ENCODE peak calls at places on chromosomes 2 and 18, in six cellular contexts. R, G, Y, J, Q and T are unnamed samples.

GRCh38 chr2:62089658-62090057 is 106.3 kb upstream of the B3GNT2 start:
- DNase-seq in R (no peak), Y (no peak), J (no peak), Q (no peak), G (peak; percentile 13), T (no peak)

GRCh38 chr18:63397349-63397748 is 24.9 kb downstream of the VPS4B start:
- DNase-seq in Q (no peak), R (no peak), Y (no peak), G (no peak), J (no peak), T (no peak)

GRCh38 chr2:226524381-226524843 is 275.2 kb downstream of the IRS1 start:
- DNase-seq in R (peak; percentile 13), J (no peak), Y (no peak), G (peak; percentile 48), Q (peak; percentile 94), T (peak; percentile 95)

GRCh38 chr2:209977386-209978239 is 24.8 kb upstream of the RPE start:
- DNase-seq in J (peak; percentile 21), Y (no peak), R (peak; percentile 42), G (no peak), Q (peak; percentile 41), T (peak; percentile 44)

GRCh38 chr2:237500681-237501424 is 13.8 kb downstream of the MLPH start:
- DNase-seq in Q (peak; percentile 100), Y (no peak), G (peak; percentile 87), J (no peak), R (peak; percentile 96), T (peak; percentile 100)

GRCh38 chr2:62234755-62235655 is 39.1 kb downstream of the B3GNT2 start:
- DNase-seq in J (no peak), Q (no peak), G (no peak), R (no peak), Y (no peak), T (no peak)

GRCh38 chr18:73511751-73512525 is 635.7 kb downstream of the FBXO15 start:
- DNase-seq in Y (no peak), J (no peak), G (no peak), R (no peak), Q (peak; percentile 34), T (peak; percentile 87)

GRCh38 chr18:499351-500229 is 911 bp downstream of the COLEC12 start:
- DNase-seq in J (no peak), R (peak; percentile 92), Y (no peak), G (peak; percentile 86), Q (peak; percentile 75), T (peak; percentile 85)

GRCh38 chr2:179592167-179592936 is 269.1 kb downstream of the ZNF385B start:
- DNase-seq in R (no peak), J (no peak), Q (no peak), G (no peak), Y (no peak), T (peak; percentile 90)

GRCh38 chr18:62749389-62749788 is 34.0 kb downstream of the PHLPP1 start:
- DNase-seq in J (no peak), Q (no peak), R (no peak), G (no peak), Y (no peak), T (no peak)

GRCh38 chr18:73646196-73646595 is 501.4 kb downstream of the FBXO15 start:
- DNase-seq in Q (no peak), G (no peak), Y (no peak), R (no peak), J (no peak), T (peak; percentile 36)

GRCh38 chr2:110979834-110980612 is 140.7 kb upstream of the BCL2L11 start:
- DNase-seq in Y (peak; percentile 43), Q (no peak), J (no peak), R (peak; percentile 18), G (no peak), T (no peak)

GRCh38 chr2:239642406-239643004 is 241.7 kb upstream of the HDAC4 start:
- DNase-seq in R (no peak), G (no peak), Q (no peak), J (no peak), Y (peak; percentile 12), T (no peak)
- H3K23ac ChIP-seq in R (no peak overlapping the region), G (peak overlapping the region; percentile 67), Q (no peak overlapping the region), J (no peak overlapping the region), Y (no peak overlapping the region), T (no peak overlapping the region)

DNA sequence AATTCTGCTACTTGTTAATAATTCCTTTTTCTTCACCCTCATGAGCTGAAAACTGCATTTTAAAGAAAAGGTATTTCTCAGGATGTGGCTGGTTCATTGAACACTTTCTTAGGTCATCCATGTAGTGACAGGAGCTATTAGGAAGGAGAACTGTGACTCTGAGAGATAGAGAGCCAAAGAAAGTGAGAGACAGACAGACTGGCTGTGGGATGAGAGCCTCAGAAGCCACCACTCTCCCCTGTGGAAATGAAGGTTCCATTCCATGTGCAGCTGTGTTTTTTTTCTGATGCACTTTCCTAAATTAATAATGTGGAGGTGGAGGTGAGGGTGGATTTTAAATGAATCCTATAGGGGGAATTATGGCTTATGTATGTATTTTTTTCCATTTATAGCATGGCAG is 113.3 kb downstream of the FAM210A start:
- DNase-seq in R (no peak), J (no peak), Q (no peak), G (no peak), Y (no peak), T (no peak)
- H3K4me1 ChIP-seq in R (peaks cover 10% of the 10 kb centered on the region), J (peaks cover 13% of the 10 kb centered on the region), Q (peaks cover 3% of the 10 kb centered on the region), G (peaks cover 9% of the 10 kb centered on the region), Y (no peaks in the 10 kb centered on the region), T (no peaks in the 10 kb centered on the region)

DNA sequence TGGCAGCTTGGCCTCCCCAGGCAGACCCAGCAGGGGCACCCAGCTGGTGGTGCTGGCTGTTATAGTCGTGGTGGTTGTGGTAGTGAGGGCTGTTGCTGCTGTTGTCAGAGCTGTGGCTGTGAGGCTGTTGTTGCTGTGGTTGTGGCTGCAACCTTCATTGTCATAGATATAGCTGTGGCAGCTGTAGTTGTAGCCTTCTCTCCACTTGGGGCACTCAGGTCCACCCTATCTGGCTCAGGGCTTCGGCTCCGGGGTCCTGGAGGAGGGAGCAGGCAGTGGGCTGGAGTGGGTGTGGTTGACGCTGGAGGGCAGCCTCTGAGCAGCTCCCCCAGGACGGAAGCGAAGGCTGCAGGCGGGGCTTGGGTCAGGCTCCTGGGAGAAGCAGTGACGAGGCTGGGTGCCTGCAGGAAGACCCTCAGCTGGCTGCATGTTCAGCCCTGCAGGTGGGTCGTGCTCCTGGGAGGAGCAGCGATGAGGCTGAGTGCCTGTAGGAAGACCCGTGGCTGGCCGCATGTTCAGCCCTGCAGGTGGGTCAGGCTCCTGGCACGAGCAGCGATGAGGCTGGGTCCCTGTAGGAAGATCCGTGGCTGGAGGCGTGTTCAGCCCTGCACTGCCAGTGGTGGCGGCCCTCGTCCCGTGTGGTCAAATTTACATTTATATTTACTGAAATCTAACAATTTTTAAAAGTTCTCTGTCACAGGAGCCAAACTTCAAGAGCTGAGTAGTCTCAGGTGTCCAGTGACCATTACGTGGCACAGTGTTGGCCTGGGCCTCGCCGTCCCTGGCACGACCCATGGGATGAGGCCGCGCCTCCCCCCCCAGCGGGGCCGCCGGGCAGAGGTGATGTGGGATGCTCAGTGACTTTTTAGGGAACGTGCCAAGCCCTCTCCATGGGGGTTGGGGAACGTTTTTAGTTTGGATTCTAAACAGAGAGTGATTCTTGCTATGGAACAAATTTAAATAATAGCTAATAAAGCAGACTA is 79.2 kb upstream of the PXDN start:
- DNase-seq in Q (no peak), R (peak; percentile 90), Y (peak; percentile 93), G (no peak), J (no peak), T (no peak)
- H3K23ac ChIP-seq in Q (no peak overlapping the region), R (no peak overlapping the region), Y (no peak overlapping the region), G (no peak overlapping the region), J (no peak overlapping the region), T (no peak overlapping the region)

GRCh38 chr2:232550351-232551261 is at the start of the genes EIF4E2 and TIGD1:
- DNase-seq in Q (peak; percentile 96), G (peak; percentile 96), J (peak; percentile 91), R (peak; percentile 98), Y (peak; percentile 93), T (peak; percentile 94)
- H3K4me1 ChIP-seq in Q (peaks cover 4% of the 10 kb centered on the region), G (peaks cover 4% of the 10 kb centered on the region), J (peaks cover 4% of the 10 kb centered on the region), R (peaks cover 4% of the 10 kb centered on the region), Y (no peaks in the 10 kb centered on the region), T (no peaks in the 10 kb centered on the region)

GRCh38 chr18:3979024-3979423 is 476.1 kb downstream of the DLGAP1 start:
- DNase-seq in R (no peak), Q (no peak), Y (no peak), J (no peak), G (no peak), T (no peak)
- H3K23ac ChIP-seq in R (no peak overlapping the region), Q (no peak overlapping the region), Y (no peak overlapping the region), J (no peak overlapping the region), G (no peak overlapping the region), T (no peak overlapping the region)

GRCh38 chr2:101817488-101817887 is 120.0 kb downstream of the MAP4K4 start:
- DNase-seq in G (no peak), Y (no peak), R (no peak), Q (no peak), J (no peak), T (no peak)
- H3K4me1 ChIP-seq in G (peaks cover 14% of the 10 kb centered on the region), Y (peaks cover 11% of the 10 kb centered on the region), R (peaks cover 7% of the 10 kb centered on the region), Q (peaks cover 15% of the 10 kb centered on the region), J (peaks cover 24% of the 10 kb centered on the region), T (peaks cover 31% of the 10 kb centered on the region)

DNA sequence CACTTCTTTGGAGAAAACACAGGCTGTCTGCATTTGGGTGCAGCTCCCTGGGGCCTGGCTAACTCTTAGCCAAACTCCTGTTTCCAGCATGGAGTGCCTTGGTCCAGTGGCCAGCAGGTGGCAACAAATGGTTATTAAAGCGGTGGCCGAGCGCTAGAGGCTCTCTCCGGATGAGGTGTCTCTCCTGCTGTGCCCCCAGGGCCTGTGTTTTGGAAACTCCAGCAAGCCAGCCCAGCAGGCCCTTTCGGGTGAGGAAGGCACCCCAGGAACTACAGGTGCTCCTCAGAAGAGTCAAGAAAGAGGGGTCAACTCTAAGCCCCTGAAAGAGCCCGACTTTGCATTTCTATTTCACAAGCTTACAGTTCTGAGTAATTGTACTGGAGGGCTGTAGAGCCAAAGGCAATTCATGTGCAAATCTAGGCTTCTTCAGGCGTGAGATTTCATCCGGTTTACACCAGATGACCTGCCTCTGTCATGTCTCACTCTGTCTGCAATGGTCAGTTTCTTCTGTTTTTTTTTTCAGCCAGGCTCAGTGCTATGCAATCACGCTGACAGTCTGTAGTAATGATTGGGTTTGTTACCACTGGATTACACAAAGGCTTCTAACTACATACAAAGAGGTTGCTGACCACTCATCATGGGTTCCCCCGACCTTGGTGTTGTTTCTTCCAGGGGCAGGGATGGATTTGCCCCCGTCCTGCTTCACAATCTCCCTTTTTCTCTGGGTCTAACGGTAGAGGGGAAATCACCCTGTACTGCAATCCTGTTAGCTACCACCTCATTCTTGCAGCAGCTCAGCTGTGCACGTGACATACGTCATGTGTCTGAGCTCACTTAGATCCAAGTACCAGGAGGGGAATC is 7.6 kb upstream of the CHRNA1 start:
- DNase-seq in G (peak; percentile 82), R (peak; percentile 95), Y (peak; percentile 93), Q (peak; percentile 94), J (peak; percentile 75), T (peak; percentile 82)
- H3K23ac ChIP-seq in G (no peak overlapping the region), R (no peak overlapping the region), Y (no peak overlapping the region), Q (no peak overlapping the region), J (no peak overlapping the region), T (peak overlapping the region; percentile 82)